ENCODE peak calls at places on chromosomes 5 and 9, in four cellular contexts. Q is IMR-90, W is BJ, S is HFF-Myc. F is an unnamed sample.

GRCh38 chr9:70111042-70111602 is 67.5 kb downstream of the MAMDC2 start:
- DNase-seq in W (no peak), S (peak; percentile 66), Q (peak; percentile 81), F (peak; percentile 38)

GRCh38 chr5:127092690-127093089 is 19.4 kb upstream of the C5orf63 start:
- DNase-seq in W (no peak), S (peak; percentile 48), Q (peak; percentile 82), F (no peak)

GRCh38 chr5:79513519-79514390 is at the start of gene HOMER1:
- DNase-seq in S (no peak), Q (peak; percentile 73), W (no peak), F (no peak)

GRCh38 chr5:80591352-80591751 is 21.3 kb upstream of the ANKRD34B start:
- DNase-seq in W (no peak), Q (no peak), S (no peak), F (peak; percentile 87)

GRCh38 chr5:97070234-97070633 is 72.2 kb downstream of the LIX1 start:
- DNase-seq in S (no peak), Q (no peak), W (no peak), F (no peak)

GRCh38 chr9:111902396-111903147 is 6.0 kb downstream of the UGCG start:
- DNase-seq in Q (peak; percentile 70), W (no peak), S (no peak), F (no peak)

GRCh38 chr9:115628426-115628825 is 510.5 kb upstream of the TNC start:
- DNase-seq in W (no peak), S (no peak), Q (no peak), F (no peak)

GRCh38 chr5:69414885-69415583 is at the start of gene MARVELD2:
- DNase-seq in W (no peak), S (no peak), Q (peak; percentile 6), F (peak; percentile 26)

GRCh38 chr5:174399411-174399810 is 325.0 kb upstream of the MSX2 start:
- DNase-seq in W (no peak), S (no peak), Q (no peak), F (no peak)

GRCh38 chr5:43482490-43483064 is 1.1 kb downstream of the TMEM267 start:
- DNase-seq in Q (peak; percentile 28), S (no peak), W (peak; percentile 5), F (no peak)

GRCh38 chr9:114226289-114227055 is 71.1 kb downstream of the COL27A1 start:
- DNase-seq in Q (no peak), W (no peak), S (no peak), F (no peak)

GRCh38 chr5:99138911-99139310 is 210.1 kb upstream of the CHD1 start:
- DNase-seq in W (no peak), S (no peak), Q (no peak), F (no peak)

DNA sequence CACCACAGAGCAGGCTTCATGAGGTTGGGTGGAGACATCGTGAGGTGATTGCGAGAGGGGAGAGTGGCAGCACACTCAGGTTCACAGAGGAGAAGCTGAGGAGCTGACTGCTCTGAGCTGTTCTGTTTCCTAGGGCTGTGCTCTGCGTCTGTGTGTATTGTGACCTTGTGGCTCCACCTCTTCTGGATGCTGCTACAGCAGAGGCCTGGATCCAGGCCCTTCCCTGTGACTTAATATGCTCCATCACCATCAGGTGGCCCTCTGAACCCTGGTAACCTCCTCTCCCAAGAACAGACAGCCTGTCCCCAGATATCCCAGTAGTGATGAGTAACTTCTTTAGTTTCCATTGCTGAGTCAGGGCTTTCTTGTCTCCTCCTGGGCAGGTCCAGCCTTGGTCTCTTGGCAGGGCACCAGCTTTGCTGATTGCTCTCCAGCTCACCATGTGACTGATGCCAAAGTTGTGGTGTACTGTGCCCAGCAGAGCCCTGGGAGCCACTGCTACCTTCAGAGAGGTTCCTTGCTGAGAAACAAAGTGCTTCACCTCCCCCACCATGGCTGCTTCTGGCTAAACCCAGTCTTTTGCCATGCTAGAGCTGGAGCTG is 212.8 kb upstream of the CHD1 start:
- DNase-seq in S (no peak), W (no peak), Q (no peak), F (no peak)
- TF ChIP-seq CTCF in S (no peak), W (no peak), Q (no peak), F (no peak)

GRCh38 chr5:163352531-163352930 is 84.9 kb upstream of the CCNG1 start:
- DNase-seq in S (no peak), Q (no peak), W (no peak), F (no peak)

GRCh38 chr5:163347671-163348070 is 89.7 kb upstream of the CCNG1 start:
- DNase-seq in S (peak; percentile 30), W (peak; percentile 2), Q (peak; percentile 55), F (peak; percentile 10)

GRCh38 chr5:163354685-163355084 is 82.7 kb upstream of the CCNG1 start:
- DNase-seq in S (no peak), W (no peak), Q (no peak), F (no peak)

GRCh38 chr5:163350083-163350482 is 87.3 kb upstream of the CCNG1 start:
- DNase-seq in Q (no peak), W (no peak), S (no peak), F (no peak)
- TF ChIP-seq CTCF in Q (no peak), W (no peak), S (no peak), F (no peak)

GRCh38 chr9:110178281-110178680 is 29.7 kb downstream of the C9orf152 start:
- DNase-seq in Q (no peak), S (no peak), W (no peak), F (no peak)

GRCh38 chr9:110179734-110180133 is 28.2 kb downstream of the C9orf152 start:
- DNase-seq in W (peak; percentile 40), Q (peak; percentile 86), S (peak; percentile 40), F (peak; percentile 57)

GRCh38 chr9:110173322-110173642 is 34.7 kb downstream of the C9orf152 start:
- DNase-seq in W (no peak), S (no peak), Q (no peak), F (no peak)

GRCh38 chr9:110170728-110171257 is 37.2 kb downstream of the C9orf152 start:
- DNase-seq in S (no peak), Q (no peak), W (no peak), F (no peak)

DNA sequence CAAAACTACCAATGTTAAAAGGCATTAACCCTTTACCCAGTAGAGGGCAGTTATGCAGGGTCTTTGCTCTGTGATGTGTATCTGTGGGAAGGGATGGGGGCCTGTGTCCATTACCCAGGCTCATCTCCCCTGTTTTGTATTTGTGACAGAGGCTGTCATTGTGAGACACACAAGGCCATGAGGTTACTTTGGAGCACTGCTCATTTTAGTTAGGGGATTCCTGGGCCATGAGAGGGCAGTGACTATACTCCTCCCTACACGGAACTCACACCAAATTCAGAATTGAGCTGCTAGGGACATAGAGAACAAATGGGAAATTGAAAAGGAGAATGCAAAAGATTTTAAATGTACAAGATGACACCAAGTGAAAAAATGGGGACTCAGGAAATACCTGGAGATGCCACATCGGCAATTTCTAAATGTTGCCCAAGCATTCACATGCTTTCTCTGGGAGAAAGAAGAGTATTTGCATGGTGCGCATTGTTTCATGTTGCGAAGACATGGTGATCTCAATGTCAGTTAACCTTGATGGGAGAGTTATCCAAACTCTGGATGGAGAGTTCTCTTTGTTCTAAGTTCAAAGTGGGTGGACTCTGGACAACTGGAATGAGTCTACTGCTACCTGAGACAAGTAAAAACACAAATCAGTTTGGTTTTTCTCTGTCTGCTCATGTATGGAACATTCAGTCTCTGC is 32.5 kb downstream of the C9orf152 start:
- DNase-seq in W (no peak), S (no peak), Q (no peak), F (no peak)
- TF ChIP-seq CTCF in W (no peak), S (no peak), Q (no peak), F (no peak)

GRCh38 chr5:72244862-72245371 is 75.1 kb downstream of the MRPS27 start:
- DNase-seq in S (no peak), W (no peak), Q (peak; percentile 61), F (no peak)
- TF ChIP-seq CTCF in S (peak; percentile 33), W (peak; percentile 65), Q (peak; percentile 47), F (peak; percentile 47)

GRCh38 chr5:180723936-180724335 is 15.9 kb downstream of the OR2Y1 start:
- DNase-seq in W (no peak), S (no peak), Q (no peak), F (no peak)

GRCh38 chr5:180719781-180720180 is 20.1 kb downstream of the OR2Y1 start:
- DNase-seq in W (no peak), Q (no peak), S (no peak), F (no peak)

GRCh38 chr5:180718810-180719453 is 20.9 kb downstream of the OR2Y1 start:
- DNase-seq in S (peak; percentile 16), Q (peak; percentile 31), W (peak; percentile 6), F (peak; percentile 4)

GRCh38 chr5:180717989-180718388 is 21.9 kb downstream of the OR2Y1 start:
- DNase-seq in Q (no peak), W (no peak), S (no peak), F (no peak)

DNA sequence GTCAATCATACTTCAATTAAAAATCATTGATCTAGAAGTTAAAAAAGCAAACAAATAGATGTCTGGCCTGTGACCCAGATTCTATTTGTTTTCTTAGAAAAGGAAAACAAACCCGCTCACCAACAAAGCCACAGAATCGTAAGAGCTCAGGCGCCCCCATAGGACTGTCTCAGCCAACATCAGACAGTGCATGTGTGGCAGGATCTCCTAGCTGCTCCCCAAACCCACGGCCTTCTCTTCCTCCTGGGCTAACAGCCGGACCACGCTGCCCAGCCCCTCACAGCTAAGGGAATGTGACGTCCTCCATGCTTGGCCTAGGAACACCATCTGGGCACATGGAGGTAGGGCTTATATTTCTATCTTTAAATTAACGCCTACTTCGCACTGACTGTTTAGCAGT is 19.4 kb downstream of the OR2Y1 start:
- DNase-seq in W (no peak), Q (no peak), S (no peak), F (no peak)
- TF ChIP-seq CTCF in W (no peak), Q (no peak), S (no peak), F (no peak)

GRCh38 chr9:89428901-89429890 is 68.7 kb downstream of the SEMA4D start:
- DNase-seq in Q (no peak), S (no peak), W (no peak), F (no peak)
- TF ChIP-seq CTCF in Q (peak; percentile 12), S (peak; percentile 42), W (no peak), F (peak; percentile 38)

GRCh38 chr9:87643778-87644570 is 81.9 kb upstream of the CTSL start:
- DNase-seq in S (no peak), Q (no peak), W (no peak), F (no peak)
- TF ChIP-seq CTCF in S (no peak), Q (no peak), W (no peak), F (no peak)

GRCh38 chr5:60843693-60844428 is at the start of gene ELOVL7:
- DNase-seq in S (no peak), Q (peak; percentile 11), W (no peak), F (no peak)
- TF ChIP-seq CTCF in S (peak; percentile 23), Q (peak; percentile 27), W (peak; percentile 31), F (peak; percentile 23)

F was measured in kidney epithelial cell.